ENCODE peak calls at places on chromosomes 1 and 21, in four cellular contexts. A, Z, C and N are unnamed samples.

GRCh38 chr1:94316836-94317789 is 79.7 kb upstream of the ARHGAP29 start:
- DNase-seq in C (peak; percentile 83), Z (no peak), A (no peak), N (no peak)

GRCh38 chr1:167665469-167665868 is 35.4 kb downstream of the RCSD1 start:
- DNase-seq in A (no peak), C (no peak), Z (no peak), N (no peak)

GRCh38 chr1:178086294-178087255 is 7.3 kb upstream of the RASAL2 start:
- DNase-seq in Z (no peak), A (no peak), C (no peak), N (no peak)

GRCh38 chr1:18284750-18285532 is 177.3 kb downstream of the IGSF21 start:
- DNase-seq in Z (no peak), A (no peak), C (no peak), N (no peak)

GRCh38 chr1:150696151-150696550 is 803 bp downstream of the GOLPH3L start:
- DNase-seq in C (no peak), A (no peak), Z (no peak), N (no peak)

GRCh38 chr1:195195423-195196057 is 1412.7 kb downstream of the KCNT2 start:
- DNase-seq in A (no peak), C (no peak), Z (peak; percentile 95), N (no peak)

GRCh38 chr1:173224280-173224886 is 17.3 kb upstream of the TNFSF4 start:
- DNase-seq in A (no peak), C (no peak), Z (no peak), N (no peak)

GRCh38 chr1:149844096-149844495 is 55.3 kb upstream of the BOLA1 start:
- DNase-seq in C (peak; percentile 43), A (peak; percentile 10), Z (no peak), N (no peak)

GRCh38 chr1:17084787-17085186 is 31.0 kb upstream of the SDHB start:
- DNase-seq in A (no peak), Z (no peak), C (no peak), N (no peak)

DNA sequence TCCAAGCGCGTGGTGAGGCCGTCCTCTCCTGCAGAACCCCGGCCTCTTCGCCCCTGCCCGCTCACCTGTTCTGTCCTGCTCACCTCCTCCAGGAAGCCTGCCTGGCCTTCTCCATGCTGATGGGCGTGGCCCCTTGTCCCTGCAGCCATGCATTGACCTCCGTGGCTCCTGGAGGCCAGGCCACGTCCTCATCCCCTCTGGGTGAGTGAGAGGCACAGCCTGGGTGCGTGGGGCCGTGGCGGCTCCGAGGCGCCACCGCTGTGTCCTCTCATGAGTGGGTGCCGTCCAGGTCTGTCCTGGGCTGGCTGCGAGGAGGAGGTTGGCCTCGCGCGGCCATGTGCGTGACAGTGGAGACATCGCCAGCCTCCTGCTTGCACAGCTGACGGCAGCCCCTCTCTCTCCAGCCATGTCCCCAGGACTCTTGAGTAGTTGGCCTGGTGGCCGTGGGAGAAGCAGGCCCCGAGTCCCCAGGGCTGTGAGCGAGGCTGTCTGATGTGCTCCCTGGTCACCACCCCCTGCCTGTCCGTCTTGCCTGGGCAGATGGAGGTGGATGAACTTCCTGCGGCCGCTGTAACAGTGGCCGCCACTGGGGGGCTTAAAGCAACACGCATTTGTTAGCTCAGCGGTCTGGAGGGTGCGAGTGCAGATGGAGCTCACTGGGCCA is 58.1 kb downstream of the PRKCZ start:
- DNase-seq in Z (no peak), A (peak; percentile 83), C (peak; percentile 40), N (peak; percentile 87)
- TF ChIP-seq CTCF in Z (peak; percentile 28), A (peak; percentile 68), C (peak; percentile 68), N (peak; percentile 48)

DNA sequence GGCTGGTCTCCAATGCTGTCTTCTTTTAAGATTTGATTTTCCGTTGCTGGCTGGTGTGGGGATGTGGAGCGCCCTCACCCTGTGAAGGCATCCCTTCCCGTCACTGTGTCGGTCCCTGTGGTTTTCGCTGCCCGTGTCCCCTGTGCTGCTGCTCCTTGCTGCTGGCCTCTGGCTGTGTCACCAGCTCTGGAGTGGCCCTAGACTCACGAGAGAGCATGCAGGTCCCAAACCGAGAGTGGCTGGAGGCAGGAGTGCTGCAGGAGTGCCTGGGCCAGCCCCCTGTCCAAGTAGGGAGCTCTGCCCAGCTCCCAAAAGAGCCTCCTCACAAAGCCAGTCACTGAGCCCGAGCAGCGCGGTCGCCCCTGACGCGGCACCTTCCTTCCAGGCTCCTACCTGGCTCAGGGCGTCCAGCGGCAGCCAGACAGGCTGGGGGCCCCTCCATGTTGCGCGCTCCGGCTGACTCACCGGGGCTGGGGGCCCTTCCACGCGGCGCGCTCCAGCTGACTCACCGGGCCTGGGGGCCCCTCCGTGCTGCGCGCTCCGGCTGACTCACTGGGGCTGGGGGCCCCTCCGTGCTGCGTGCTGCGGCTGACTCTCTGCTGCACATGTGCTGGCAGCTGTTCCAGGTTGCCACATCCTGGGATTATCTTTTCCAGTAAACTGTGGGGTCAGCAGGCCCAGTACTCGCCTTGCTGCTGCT is 106.7 kb upstream of the COL6A1 start:
- DNase-seq in C (peak; percentile 9), Z (no peak), A (no peak), N (peak; percentile 78)
- TF ChIP-seq NFIC in C (no peak), Z (no peak), A (no peak), N (peak; percentile 92)

GRCh38 chr1:175481126-175482071 is 262.0 kb downstream of the TNR start:
- DNase-seq in Z (no peak), A (peak; percentile 57), C (no peak), N (no peak)
- TF ChIP-seq ZBTB33 in Z (no peak), A (no peak), C (no peak), N (no peak)

GRCh38 chr1:2589331-2590232 is 3.0 kb downstream of the PRXL2B start:
- DNase-seq in Z (no peak), C (no peak), A (no peak), N (no peak)
- TF ChIP-seq CTCF in Z (no peak), C (no peak), A (no peak), N (no peak)

GRCh38 chr1:229339086-229339485 is 3.8 kb downstream of the CCSAP start:
- DNase-seq in C (no peak), Z (no peak), A (no peak), N (no peak)

GRCh38 chr1:229336345-229336744 is 6.5 kb downstream of the CCSAP start:
- DNase-seq in Z (no peak), C (no peak), A (no peak), N (peak; percentile 55)

GRCh38 chr1:229339520-229339919 is 3.3 kb downstream of the CCSAP start:
- DNase-seq in Z (no peak), C (no peak), A (no peak), N (no peak)

GRCh38 chr1:229334269-229334668 is 8.6 kb downstream of the CCSAP start:
- DNase-seq in Z (no peak), A (no peak), C (no peak), N (no peak)

GRCh38 chr1:229334716-229335115 is 8.1 kb downstream of the CCSAP start:
- DNase-seq in Z (no peak), C (no peak), A (no peak), N (no peak)
- TF ChIP-seq NFIC in Z (no peak), C (no peak), A (no peak), N (no peak)